ENCODE peak calls at places on chromosomes 13 and 19, in eight cellular contexts. T is breast epithelium, C is heart left ventricle, D is ovary, Q is upper lobe of left lung, X is IMR-90, O is body of pancreas, A is GM12892. F is an unnamed sample.

GRCh38 chr13:75870397-75870801 is 234.3 kb downstream of the LMO7 start:
- DNase-seq in Q (no peak), X (peak; percentile 20), C (no peak), T (no peak), O (no peak), A (no peak), D (no peak), F (peak; percentile 51)

GRCh38 chr13:48636550-48636949 is 17.2 kb upstream of the CYSLTR2 start:
- DNase-seq in C (no peak), O (no peak), Q (no peak), A (no peak), X (peak; percentile 31), T (no peak), D (no peak), F (no peak)

GRCh38 chr13:80654638-80655249 is 313.8 kb upstream of the SPRY2 start:
- DNase-seq in Q (peak; percentile 21), T (no peak), O (peak; percentile 33), X (no peak), A (no peak), D (no peak), C (peak; percentile 25), F (no peak)

GRCh38 chr19:49395581-49396407 is 7.7 kb downstream of the KASH5 start:
- DNase-seq in X (no peak), O (no peak), C (no peak), T (no peak), A (no peak), Q (peak; percentile 86), D (no peak), F (peak; percentile 10)

GRCh38 chr19:41993612-41994483 is at the start of gene ATP1A3:
- DNase-seq in A (peak; percentile 84), Q (peak; percentile 48), O (peak; percentile 28), T (no peak), D (no peak), X (peak; percentile 21), C (peak; percentile 83), F (peak; percentile 47)

GRCh38 chr13:73833331-73834070 is 300.7 kb downstream of the KLF12 start:
- DNase-seq in X (peak; percentile 65), Q (no peak), A (no peak), D (no peak), T (no peak), O (no peak), C (no peak), F (no peak)

GRCh38 chr13:99392126-99392805 is 85.1 kb upstream of the GPR183 start:
- DNase-seq in C (no peak), O (no peak), T (no peak), D (no peak), A (no peak), Q (no peak), X (no peak), F (no peak)

GRCh38 chr19:29565171-29565570 is 39.4 kb downstream of the VSTM2B start:
- DNase-seq in T (no peak), A (no peak), Q (no peak), D (no peak), O (no peak), X (no peak), C (no peak), F (no peak)

DNA sequence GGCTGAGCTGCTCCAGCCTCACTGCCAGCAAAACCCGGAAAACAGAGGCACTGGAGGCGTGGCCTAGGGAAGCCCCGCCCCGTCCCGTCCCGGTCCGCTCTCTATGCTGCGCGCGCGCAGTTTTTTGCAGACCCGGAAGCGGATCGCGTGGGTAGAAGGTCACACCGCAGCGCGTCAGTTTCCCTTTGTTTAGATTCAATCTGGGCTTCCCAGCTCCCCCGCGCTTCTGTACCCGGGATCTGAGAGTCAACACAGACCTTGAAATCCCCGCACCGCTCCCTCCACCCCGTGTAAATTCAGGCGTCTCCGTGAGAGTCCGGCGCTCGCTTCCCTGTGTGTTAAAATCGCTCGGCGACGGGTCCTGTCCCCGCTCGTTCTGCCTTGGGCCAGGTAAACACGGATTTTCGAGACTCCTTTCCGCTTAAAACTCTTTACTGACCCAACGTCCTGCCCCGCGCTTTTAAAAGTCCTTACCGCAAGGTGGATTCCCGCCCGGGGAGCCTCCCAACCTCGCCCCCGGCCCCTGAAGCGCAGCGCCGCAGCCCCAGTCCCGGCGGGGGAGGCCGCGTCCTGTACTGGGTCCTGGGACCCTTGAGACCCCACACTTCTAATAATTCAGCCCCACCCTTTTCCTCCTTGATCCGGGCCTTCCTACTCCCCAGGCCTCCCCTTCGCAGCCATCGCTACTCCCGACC is at the start of gene ZNF610:
- DNase-seq in O (peak; percentile 82), Q (peak; percentile 81), D (peak; percentile 94), T (peak; percentile 80), A (peak; percentile 50), X (peak; percentile 88), C (peak; percentile 94), F (peak; percentile 69)
- TF ChIP-seq POLR2A in O (peak; percentile 35), Q (peak; percentile 72), D (peak; percentile 57), T (peak; percentile 29), A (peak; percentile 58), X (peak; percentile 87), C (peak; percentile 78), F (peak; percentile 46)

GRCh38 chr13:95298169-95298940 is 2.9 kb downstream of the ABCC4 start:
- DNase-seq in C (no peak), X (no peak), T (no peak), Q (peak; percentile 83), O (no peak), D (no peak), A (no peak), F (no peak)

GRCh38 chr13:95298971-95299627 is 2.2 kb downstream of the ABCC4 start:
- DNase-seq in Q (no peak), A (no peak), T (no peak), C (no peak), D (no peak), O (no peak), X (peak; percentile 94), F (no peak)

GRCh38 chr13:95301947-95302386 is 716 bp upstream of the ABCC4 start:
- DNase-seq in D (no peak), A (no peak), Q (no peak), O (no peak), X (no peak), C (no peak), T (no peak), F (peak; percentile 77)

GRCh38 chr13:95300625-95301134 is 571 bp downstream of the ABCC4 start:
- DNase-seq in X (peak; percentile 67), O (peak; percentile 24), T (no peak), C (peak; percentile 59), A (peak; percentile 68), Q (peak; percentile 62), D (peak; percentile 71), F (peak; percentile 89)

DNA sequence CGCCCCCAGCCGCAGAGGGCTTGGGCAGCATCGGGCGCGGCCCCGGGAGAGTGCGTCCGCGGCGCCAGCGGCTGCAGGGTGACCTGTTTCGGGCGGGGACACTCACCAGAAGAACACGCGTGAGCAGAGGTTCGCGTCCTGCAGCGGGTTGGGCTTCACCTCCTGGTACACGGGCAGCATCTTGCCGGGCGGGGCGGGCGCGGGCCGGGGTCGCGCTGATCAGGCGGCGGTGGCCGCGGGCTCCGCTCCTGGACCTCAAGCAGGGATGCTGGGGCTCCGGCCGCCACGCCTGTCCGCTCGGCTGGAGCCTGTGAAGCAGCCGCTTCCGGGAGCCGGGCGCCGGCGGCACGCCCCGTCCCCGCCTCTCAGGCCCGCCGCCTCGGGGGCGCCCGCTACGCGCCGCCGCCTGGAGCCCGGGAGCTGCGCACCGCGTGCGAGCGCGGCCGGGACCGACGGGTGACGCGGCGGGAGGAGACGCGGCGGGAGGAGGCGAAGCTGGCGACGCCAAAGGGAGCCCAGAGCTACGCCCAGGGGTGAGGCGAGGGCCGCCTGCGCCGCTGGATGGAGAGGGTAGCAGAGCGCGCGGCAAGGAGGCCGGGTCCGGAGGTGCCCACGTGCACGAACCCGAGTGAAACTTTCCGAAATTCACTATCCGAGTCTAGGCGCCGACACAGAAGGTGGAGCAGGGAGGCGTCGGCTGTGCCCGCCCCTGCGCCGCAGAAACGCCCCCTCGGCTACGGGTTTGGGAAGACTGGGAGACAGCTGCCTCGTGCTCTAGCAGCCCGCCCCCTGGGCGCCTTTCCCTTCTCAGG is at the start of gene ABCC4:
- DNase-seq in Q (peak; percentile 78), X (peak; percentile 72), A (peak; percentile 81), T (no peak), O (peak; percentile 64), C (peak; percentile 73), D (peak; percentile 65), F (peak; percentile 90)
- TF ChIP-seq POLR2A in Q (peak; percentile 44), X (peak; percentile 57), A (peak; percentile 73), T (no peak), O (no peak), C (no peak), D (no peak), F (peak; percentile 79)

DNA sequence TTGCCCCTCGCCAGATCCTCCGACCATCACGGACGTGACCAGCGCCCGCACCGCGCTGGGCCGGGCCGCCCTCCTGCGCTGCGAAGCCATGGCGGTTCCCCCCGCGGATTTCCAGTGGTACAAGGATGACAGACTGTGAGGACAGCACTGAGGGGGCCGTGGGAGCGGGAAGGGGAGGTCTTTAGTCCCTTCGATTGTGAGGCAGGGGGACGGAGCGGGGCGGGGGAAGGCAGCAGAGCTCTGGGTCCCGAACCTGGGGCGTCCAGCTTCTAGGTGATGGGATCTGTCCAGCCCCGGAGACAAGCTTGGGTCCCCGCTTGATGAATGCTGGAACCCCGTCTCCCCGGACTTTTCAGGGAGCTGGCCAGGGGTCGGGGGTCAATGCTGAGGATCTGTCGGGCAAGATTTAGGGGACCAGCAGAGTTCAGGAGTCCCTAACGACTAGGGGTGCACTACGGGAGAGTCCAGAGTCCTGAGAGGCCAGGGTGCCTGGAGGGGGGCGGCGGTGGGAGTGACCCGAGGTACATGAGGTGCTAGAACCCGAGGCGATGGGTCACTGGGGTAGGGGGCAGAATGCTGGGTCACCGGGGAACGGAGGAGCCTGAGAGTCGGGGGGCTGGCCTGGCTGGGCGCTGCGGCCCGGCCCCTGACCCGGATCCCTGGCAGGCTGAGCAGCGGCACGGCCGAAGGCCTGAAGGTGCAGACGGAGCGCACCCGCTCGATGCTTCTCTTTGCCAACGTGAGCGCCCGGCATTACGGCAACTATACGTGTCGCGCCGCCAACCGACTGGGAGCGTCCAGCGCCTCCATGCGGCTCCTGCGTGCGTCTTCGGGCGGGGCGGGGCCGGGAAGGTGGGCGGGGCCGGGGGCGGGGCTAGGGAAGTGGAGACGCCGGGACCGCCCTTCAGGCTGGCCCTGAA is 14.6 kb downstream of the VSIG10L start:
- DNase-seq in C (peak; percentile 63), O (no peak), A (peak; percentile 69), D (no peak), X (peak; percentile 17), T (no peak), Q (peak; percentile 41), F (peak; percentile 81)
- TF ChIP-seq POLR2A in C (no peak), O (no peak), A (no peak), D (no peak), X (no peak), T (no peak), Q (no peak), F (no peak)

GRCh38 chr13:44402902-44403719 is 29.5 kb downstream of the SERP2 start:
- DNase-seq in C (no peak), O (peak; percentile 33), Q (peak; percentile 75), A (no peak), X (no peak), T (peak; percentile 87), D (no peak), F (no peak)

GRCh38 chr13:44403720-44404063 is 30.1 kb downstream of the SERP2 start:
- DNase-seq in T (no peak), X (no peak), O (no peak), C (no peak), D (no peak), A (no peak), Q (no peak), F (no peak)

GRCh38 chr13:44407379-44407778 is 33.8 kb downstream of the SERP2 start:
- DNase-seq in O (no peak), T (no peak), Q (no peak), D (no peak), C (no peak), A (no peak), X (no peak), F (no peak)

GRCh38 chr13:44406617-44407016 is 33.0 kb downstream of the SERP2 start:
- DNase-seq in T (no peak), X (no peak), O (no peak), Q (no peak), A (no peak), C (no peak), D (no peak), F (no peak)

GRCh38 chr13:44404261-44405139 is 30.9 kb downstream of the SERP2 start:
- DNase-seq in A (no peak), X (no peak), O (no peak), D (no peak), T (peak; percentile 33), Q (no peak), C (no peak), F (no peak)
- TF ChIP-seq POLR2A in A (no peak), X (no peak), O (no peak), D (no peak), T (no peak), Q (no peak), C (no peak), F (no peak)